ENCODE peak calls at places on chromosomes 4 and X, in eight cellular contexts. One of them, this sample, is unnamed.

GRCh38 chrX:108165349-108166111 is 74.0 kb downstream of the ATG4A start:
- DNase-seq in ascending aorta: no peak
- DNase-seq in T1000: no peak
- DNase-seq in islet precursor cell: peak
- DNase-seq in NCI-H526: peak
- DNase-seq in Calu3: peak
- DNase-seq in smooth muscle cell of the brain vasculature: no peak
- DNase-seq in stimulated activated CD4-positive, alpha-beta T cell treated with anti-CD3 and anti-CD28 coated beads, Interleukin-2, amount 100 ng/mL, for 48 hours: no peak
- DNase-seq in this sample: peak

GRCh38 chr4:169668069-169668721 is 47.8 kb downstream of the CLCN3 start:
- DNase-seq in stimulated activated CD4-positive, alpha-beta T cell treated with anti-CD3 and anti-CD28 coated beads, Interleukin-2, amount 100 ng/mL, for 48 hours: no peak
- DNase-seq in smooth muscle cell of the brain vasculature: no peak
- DNase-seq in NCI-H526: no peak
- DNase-seq in Calu3: no peak
- DNase-seq in islet precursor cell: no peak
- DNase-seq in ascending aorta: no peak
- DNase-seq in T1000: no peak
- DNase-seq in this sample: no peak

GRCh38 chr4:110854021-110854678 is 231.3 kb upstream of the PITX2 start:
- DNase-seq in ascending aorta: no peak
- DNase-seq in stimulated activated CD4-positive, alpha-beta T cell treated with anti-CD3 and anti-CD28 coated beads, Interleukin-2, amount 100 ng/mL, for 48 hours: no peak
- DNase-seq in islet precursor cell: no peak
- DNase-seq in T1000: peak
- DNase-seq in NCI-H526: no peak
- DNase-seq in Calu3: peak
- DNase-seq in smooth muscle cell of the brain vasculature: peak
- DNase-seq in this sample: peak

GRCh38 chr4:61004651-61005170 is 195.4 kb upstream of the ADGRL3 start:
- DNase-seq in T1000: no peak
- DNase-seq in NCI-H526: no peak
- DNase-seq in Calu3: no peak
- DNase-seq in smooth muscle cell of the brain vasculature: no peak
- DNase-seq in islet precursor cell: no peak
- DNase-seq in stimulated activated CD4-positive, alpha-beta T cell treated with anti-CD3 and anti-CD28 coated beads, Interleukin-2, amount 100 ng/mL, for 48 hours: no peak
- DNase-seq in ascending aorta: no peak
- DNase-seq in this sample: peak

GRCh38 chr4:99934891-99935290 is 11.5 kb downstream of the DNAJB14 start:
- DNase-seq in islet precursor cell: no peak
- DNase-seq in T1000: no peak
- DNase-seq in smooth muscle cell of the brain vasculature: no peak
- DNase-seq in Calu3: no peak
- DNase-seq in ascending aorta: no peak
- DNase-seq in NCI-H526: no peak
- DNase-seq in stimulated activated CD4-positive, alpha-beta T cell treated with anti-CD3 and anti-CD28 coated beads, Interleukin-2, amount 100 ng/mL, for 48 hours: no peak
- DNase-seq in this sample: no peak

GRCh38 chr4:148145475-148145874 is 296.7 kb downstream of the NR3C2 start:
- DNase-seq in smooth muscle cell of the brain vasculature: no peak
- DNase-seq in NCI-H526: no peak
- DNase-seq in islet precursor cell: no peak
- DNase-seq in T1000: no peak
- DNase-seq in Calu3: no peak
- DNase-seq in ascending aorta: no peak
- DNase-seq in stimulated activated CD4-positive, alpha-beta T cell treated with anti-CD3 and anti-CD28 coated beads, Interleukin-2, amount 100 ng/mL, for 48 hours: no peak
- DNase-seq in this sample: no peak

GRCh38 chr4:10028910-10029309 is 7.6 kb upstream of the SLC2A9 start:
- DNase-seq in T1000: no peak
- DNase-seq in islet precursor cell: peak
- DNase-seq in ascending aorta: no peak
- DNase-seq in Calu3: no peak
- DNase-seq in smooth muscle cell of the brain vasculature: no peak
- DNase-seq in stimulated activated CD4-positive, alpha-beta T cell treated with anti-CD3 and anti-CD28 coated beads, Interleukin-2, amount 100 ng/mL, for 48 hours: no peak
- DNase-seq in NCI-H526: no peak
- DNase-seq in this sample: no peak

GRCh38 chrX:50180073-50180940 is 20.5 kb downstream of the AKAP4 start:
- DNase-seq in smooth muscle cell of the brain vasculature: no peak
- DNase-seq in T1000: no peak
- DNase-seq in stimulated activated CD4-positive, alpha-beta T cell treated with anti-CD3 and anti-CD28 coated beads, Interleukin-2, amount 100 ng/mL, for 48 hours: no peak
- DNase-seq in Calu3: no peak
- DNase-seq in ascending aorta: no peak
- DNase-seq in NCI-H526: no peak
- DNase-seq in islet precursor cell: no peak
- DNase-seq in this sample: peak

GRCh38 chrX:17291998-17292658 is 82.9 kb upstream of the NHS start:
- DNase-seq in T1000: no peak
- DNase-seq in stimulated activated CD4-positive, alpha-beta T cell treated with anti-CD3 and anti-CD28 coated beads, Interleukin-2, amount 100 ng/mL, for 48 hours: no peak
- DNase-seq in Calu3: no peak
- DNase-seq in smooth muscle cell of the brain vasculature: no peak
- DNase-seq in islet precursor cell: peak
- DNase-seq in NCI-H526: no peak
- DNase-seq in ascending aorta: no peak
- DNase-seq in this sample: no peak

GRCh38 chrX:47579537-47579936 is 2.7 kb upstream of the TIMP1 start:
- DNase-seq in T1000: no peak
- DNase-seq in stimulated activated CD4-positive, alpha-beta T cell treated with anti-CD3 and anti-CD28 coated beads, Interleukin-2, amount 100 ng/mL, for 48 hours: peak
- DNase-seq in smooth muscle cell of the brain vasculature: no peak
- DNase-seq in ascending aorta: no peak
- DNase-seq in Calu3: no peak
- DNase-seq in islet precursor cell: no peak
- DNase-seq in NCI-H526: no peak
- DNase-seq in this sample: no peak

GRCh38 chr4:2583092-2583491 is 46.6 kb downstream of the FAM193A start:
- DNase-seq in stimulated activated CD4-positive, alpha-beta T cell treated with anti-CD3 and anti-CD28 coated beads, Interleukin-2, amount 100 ng/mL, for 48 hours: no peak
- DNase-seq in ascending aorta: no peak
- DNase-seq in Calu3: no peak
- DNase-seq in T1000: no peak
- DNase-seq in smooth muscle cell of the brain vasculature: no peak
- DNase-seq in islet precursor cell: no peak
- DNase-seq in NCI-H526: no peak
- DNase-seq in this sample: no peak

GRCh38 chr4:7945709-7946380 is 6.2 kb upstream of the AFAP1 start:
- DNase-seq in Calu3: no peak
- DNase-seq in smooth muscle cell of the brain vasculature: no peak
- DNase-seq in NCI-H526: no peak
- DNase-seq in islet precursor cell: no peak
- DNase-seq in ascending aorta: no peak
- DNase-seq in stimulated activated CD4-positive, alpha-beta T cell treated with anti-CD3 and anti-CD28 coated beads, Interleukin-2, amount 100 ng/mL, for 48 hours: no peak
- DNase-seq in T1000: no peak
- DNase-seq in this sample: no peak

GRCh38 chr4:119493419-119493818 is 135.2 kb downstream of the PDE5A start:
- DNase-seq in NCI-H526: peak
- DNase-seq in T1000: no peak
- DNase-seq in stimulated activated CD4-positive, alpha-beta T cell treated with anti-CD3 and anti-CD28 coated beads, Interleukin-2, amount 100 ng/mL, for 48 hours: no peak
- DNase-seq in smooth muscle cell of the brain vasculature: no peak
- DNase-seq in islet precursor cell: no peak
- DNase-seq in Calu3: no peak
- DNase-seq in ascending aorta: no peak
- DNase-seq in this sample: no peak